ENCODE peak calls at places on chromosomes 1 and 21, in eight cellular contexts. B is body of pancreas; W is MM.1S; L is effector memory CD4-positive, alpha-beta T cell; N is left ventricle myocardium inferior; D is OCI-LY7; R is prostate gland; S is uterus. J is an unnamed sample. For H3K4me1, the result is how much of the 10 kb centered on the place peaks cover.

GRCh38 chr1:166307261-166308188 is 140.7 kb upstream of the FAM78B start:
- DNase-seq in L (no peak), B (peak), R (no peak), N (peak), D (no peak), S (no peak), W (no peak), J (no peak)

GRCh38 chr1:156664949-156665411 is 12.2 kb downstream of the NES start:
- DNase-seq in L (no peak), W (peak), R (no peak), S (peak), B (peak), D (no peak), N (peak), J (no peak)

GRCh38 chr21:35206141-35207125 is 157.3 kb upstream of the RUNX1 start:
- DNase-seq in N (no peak), B (no peak), W (peak), L (no peak), D (peak), R (peak), S (no peak), J (no peak)

GRCh38 chr1:244322181-244322580 is 129.5 kb downstream of the ADSS2 start:
- DNase-seq in S (no peak), R (no peak), N (no peak), L (no peak), D (no peak), B (no peak), W (no peak), J (no peak)

GRCh38 chr1:36276688-36277087 is 29.5 kb upstream of the SH3D21 start:
- DNase-seq in D (no peak), L (no peak), S (no peak), W (no peak), N (no peak), R (no peak), B (no peak), J (no peak)

GRCh38 chr21:15839026-15839425 is 109.2 kb downstream of the USP25 start:
- DNase-seq in W (no peak), L (no peak), N (no peak), S (no peak), B (no peak), R (no peak), D (no peak), J (no peak)

GRCh38 chr1:9653195-9653782 is 1.8 kb downstream of the PIK3CD start:
- DNase-seq in B (no peak), S (no peak), R (no peak), N (no peak), W (no peak), D (peak), L (peak), J (no peak)

GRCh38 chr21:42215942-42216725 is 2.8 kb upstream of the ABCG1 start:
- DNase-seq in R (no peak), N (no peak), W (no peak), S (no peak), D (no peak), B (no peak), L (no peak), J (no peak)

GRCh38 chr1:216883518-216883917 is 160.3 kb upstream of the ESRRG start:
- DNase-seq in D (no peak), B (no peak), W (no peak), N (no peak), R (no peak), L (no peak), S (no peak), J (no peak)

GRCh38 chr1:39508857-39509305 is 17.4 kb downstream of the BMP8A start:
- DNase-seq in S (no peak), W (peak), L (no peak), D (peak), B (no peak), N (no peak), R (no peak), J (no peak)

GRCh38 chr1:5916572-5917280 is 75.5 kb downstream of the NPHP4 start:
- DNase-seq in W (no peak), S (no peak), R (no peak), L (no peak), D (no peak), N (no peak), B (no peak), J (no peak)

GRCh38 chr1:5917281-5917590 is 75.0 kb downstream of the NPHP4 start:
- DNase-seq in L (no peak), W (no peak), R (no peak), S (no peak), N (no peak), D (no peak), B (no peak), J (no peak)

GRCh38 chr1:5920201-5920600 is 72.0 kb downstream of the NPHP4 start:
- DNase-seq in N (no peak), L (no peak), R (no peak), B (no peak), D (no peak), W (no peak), S (no peak), J (no peak)

GRCh38 chr1:5917591-5918274 is 74.5 kb downstream of the NPHP4 start:
- DNase-seq in B (no peak), N (no peak), W (no peak), S (no peak), D (no peak), L (no peak), R (no peak), J (no peak)

DNA sequence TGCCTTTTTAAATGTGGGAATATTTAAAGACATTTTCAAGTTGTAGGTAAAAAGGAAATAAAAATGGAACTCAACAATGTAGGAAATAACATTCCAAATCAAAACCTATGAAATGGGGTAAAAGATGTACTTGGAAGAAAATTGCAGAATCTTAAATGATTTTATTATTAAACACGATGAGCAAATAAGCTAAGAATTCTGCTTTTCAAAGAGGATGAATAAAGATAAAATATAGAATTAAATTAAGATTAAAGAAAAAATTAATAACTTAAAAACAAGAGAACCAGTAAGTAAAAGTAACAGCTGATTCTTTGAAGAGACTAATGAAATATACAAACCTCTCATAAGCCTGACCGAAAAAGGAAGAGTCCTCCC is 74.0 kb downstream of the NPHP4 start:
- DNase-seq in B (no peak), R (no peak), L (no peak), N (no peak), W (no peak), S (no peak), D (no peak), J (no peak)
- H3K4me1 ChIP-seq in B (under half), R (under half), L (under half), N (under half), W (under half), S (under half), D (under half), J (under half)

GRCh38 chr1:211133393-211133840 is 531 bp downstream of the KCNH1 start:
- DNase-seq in S (no peak), L (no peak), B (no peak), W (no peak), N (no peak), D (no peak), R (no peak), J (peak)
- H3K4me3 ChIP-seq in S (peak), L (peak), B (no peak), W (peak), N (peak), D (no peak), R (peak), J (peak)

DNA sequence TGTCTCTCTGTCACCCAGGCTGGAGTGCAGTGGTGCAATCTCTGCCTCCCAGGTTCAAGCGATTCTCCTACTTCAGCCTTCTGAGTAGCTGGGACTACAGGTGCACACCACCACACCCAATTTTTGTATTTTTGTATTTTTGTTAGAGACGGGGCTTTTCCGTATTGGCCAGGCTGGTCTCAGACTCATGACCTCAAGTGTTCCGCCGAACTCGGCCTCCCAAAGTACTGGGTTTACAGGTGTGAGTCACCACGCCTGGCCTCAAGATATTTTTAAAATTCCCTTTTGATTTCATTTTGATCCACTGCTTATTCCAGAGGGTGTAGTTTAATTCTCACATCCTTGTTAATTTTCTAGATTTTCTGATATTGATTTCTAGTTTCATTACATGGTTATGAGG is 3.8 kb downstream of the IFI44L start:
- DNase-seq in W (no peak), R (no peak), L (no peak), B (no peak), S (no peak), D (no peak), N (no peak), J (no peak)
- H3K4me1 ChIP-seq in W (under half), R (under half), L (under half), B (under half), S (under half), D (under half), N (under half), J (under half)

GRCh38 chr1:168786476-168787330 is 57.7 kb upstream of the DPT start:
- DNase-seq in N (no peak), B (no peak), L (no peak), W (no peak), R (no peak), D (no peak), S (no peak), J (no peak)

GRCh38 chr1:168782731-168783130 is 53.7 kb upstream of the DPT start:
- DNase-seq in S (no peak), N (no peak), L (no peak), W (no peak), D (no peak), B (no peak), R (no peak), J (no peak)

GRCh38 chr1:168783831-168784230 is 54.8 kb upstream of the DPT start:
- DNase-seq in B (peak), R (no peak), D (no peak), L (no peak), N (no peak), W (no peak), S (no peak), J (no peak)

GRCh38 chr1:168788262-168788661 is 59.3 kb upstream of the DPT start:
- DNase-seq in W (no peak), R (no peak), B (no peak), S (no peak), N (no peak), L (no peak), D (no peak), J (no peak)

GRCh38 chr1:168783424-168783823 is 54.4 kb upstream of the DPT start:
- DNase-seq in S (no peak), R (no peak), W (no peak), B (no peak), D (no peak), N (no peak), L (no peak), J (no peak)
- H3K4me3 ChIP-seq in S (no peak), R (no peak), W (no peak), B (no peak), D (no peak), N (no peak), L (no peak), J (no peak)

GRCh38 chr1:226411619-226412018 is 3.7 kb upstream of the PARP1 start:
- DNase-seq in R (no peak), N (no peak), S (no peak), L (no peak), W (peak), B (no peak), D (no peak), J (no peak)

GRCh38 chr1:226408285-226409184 is 642 bp upstream of the PARP1 start:
- DNase-seq in D (no peak), N (no peak), L (no peak), R (no peak), W (peak), B (no peak), S (peak), J (no peak)

GRCh38 chr1:226414098-226414698 is 6.3 kb upstream of the PARP1 start:
- DNase-seq in W (no peak), R (no peak), B (no peak), L (no peak), D (no peak), S (no peak), N (no peak), J (no peak)

GRCh38 chr1:226409392-226409791 is 1.5 kb upstream of the PARP1 start:
- DNase-seq in L (no peak), D (no peak), S (no peak), W (no peak), B (no peak), R (no peak), N (no peak), J (no peak)

DNA sequence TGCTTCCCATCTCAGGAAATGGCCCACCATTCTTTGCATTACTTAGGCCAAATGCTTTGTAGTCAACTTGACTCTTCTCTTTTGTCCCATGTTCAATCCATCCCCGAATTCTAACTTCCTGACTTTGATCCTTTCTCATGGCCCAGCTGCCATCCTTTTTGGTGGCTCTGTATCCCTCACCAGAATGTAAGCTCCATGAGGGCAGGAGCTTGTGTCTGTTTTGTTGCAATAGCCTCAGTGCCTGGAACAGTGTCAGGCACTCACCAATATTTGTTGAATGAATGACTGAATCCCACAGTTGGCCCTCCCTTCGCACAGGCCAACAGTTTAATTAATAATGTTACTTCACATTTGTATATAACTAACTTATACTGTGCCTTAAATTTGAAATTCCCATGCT is 3.1 kb upstream of the PARP1 start:
- DNase-seq in L (no peak), D (no peak), B (no peak), W (no peak), N (no peak), S (no peak), R (no peak), J (no peak)
- H3K4me1 ChIP-seq in L (under half), D (under half), B (under half), W (under half), N (under half), S (under half), R (under half), J (under half)

GRCh38 chr1:181178241-181178640 is 89.7 kb downstream of the IER5 start:
- DNase-seq in L (no peak), B (no peak), W (no peak), R (no peak), N (no peak), D (no peak), S (no peak), J (no peak)

GRCh38 chr1:181181792-181182585 is 93.5 kb downstream of the IER5 start:
- DNase-seq in R (no peak), D (no peak), L (no peak), B (no peak), S (no peak), N (no peak), W (no peak), J (no peak)

GRCh38 chr1:181179980-181180964 is 91.8 kb downstream of the IER5 start:
- DNase-seq in W (peak), D (no peak), R (no peak), B (peak), L (no peak), N (peak), S (peak), J (peak)

GRCh38 chr1:181175955-181176354 is 87.5 kb downstream of the IER5 start:
- DNase-seq in S (no peak), B (no peak), R (no peak), L (no peak), W (no peak), D (no peak), N (no peak), J (no peak)

GRCh38 chr1:181179279-181179979 is 90.9 kb downstream of the IER5 start:
- DNase-seq in B (no peak), N (no peak), L (no peak), R (no peak), S (no peak), D (no peak), W (no peak), J (no peak)
- H3K4me3 ChIP-seq in B (no peak), N (peak), L (no peak), R (no peak), S (no peak), D (no peak), W (no peak), J (no peak)

GRCh38 chr1:110102081-110102480 is 10.2 kb upstream of the UBL4B start:
- DNase-seq in W (no peak), R (no peak), B (no peak), D (peak), L (no peak), N (no peak), S (no peak), J (no peak)

GRCh38 chr1:110094931-110095654 is 17.1 kb upstream of the UBL4B start:
- DNase-seq in B (no peak), N (no peak), S (no peak), R (no peak), L (no peak), D (no peak), W (no peak), J (no peak)

GRCh38 chr1:110100335-110100734 is 11.9 kb upstream of the UBL4B start:
- DNase-seq in L (no peak), N (no peak), D (no peak), R (no peak), B (no peak), W (no peak), S (no peak), J (no peak)

GRCh38 chr1:110098222-110099026 is 13.8 kb upstream of the UBL4B start:
- DNase-seq in B (no peak), N (no peak), W (no peak), S (no peak), R (no peak), L (no peak), D (no peak), J (no peak)

GRCh38 chr1:110097507-110098221 is 14.6 kb upstream of the UBL4B start:
- DNase-seq in L (no peak), W (no peak), N (no peak), B (no peak), S (no peak), D (no peak), R (no peak), J (no peak)
- H3K4me1 ChIP-seq in L (under half), W (under half), N (under half), B (under half), S (under half), D (under half), R (under half), J (under half)

GRCh38 chr1:11648732-11649158 is 5.5 kb downstream of the FBXO2 start:
- DNase-seq in S (no peak), N (no peak), D (peak), R (no peak), L (peak), B (peak), W (no peak), J (no peak)

GRCh38 chr1:11651017-11651416 is 3.2 kb downstream of the FBXO2 start:
- DNase-seq in D (no peak), R (no peak), L (no peak), W (no peak), N (no peak), B (no peak), S (no peak), J (no peak)

GRCh38 chr1:11649624-11650330 is 4.5 kb downstream of the FBXO2 start:
- DNase-seq in B (peak), R (no peak), S (no peak), L (no peak), D (no peak), N (no peak), W (no peak), J (no peak)

GRCh38 chr1:11649237-11649623 is 5.0 kb downstream of the FBXO2 start:
- DNase-seq in R (no peak), B (peak), S (no peak), D (no peak), N (no peak), W (no peak), L (no peak), J (no peak)

DNA sequence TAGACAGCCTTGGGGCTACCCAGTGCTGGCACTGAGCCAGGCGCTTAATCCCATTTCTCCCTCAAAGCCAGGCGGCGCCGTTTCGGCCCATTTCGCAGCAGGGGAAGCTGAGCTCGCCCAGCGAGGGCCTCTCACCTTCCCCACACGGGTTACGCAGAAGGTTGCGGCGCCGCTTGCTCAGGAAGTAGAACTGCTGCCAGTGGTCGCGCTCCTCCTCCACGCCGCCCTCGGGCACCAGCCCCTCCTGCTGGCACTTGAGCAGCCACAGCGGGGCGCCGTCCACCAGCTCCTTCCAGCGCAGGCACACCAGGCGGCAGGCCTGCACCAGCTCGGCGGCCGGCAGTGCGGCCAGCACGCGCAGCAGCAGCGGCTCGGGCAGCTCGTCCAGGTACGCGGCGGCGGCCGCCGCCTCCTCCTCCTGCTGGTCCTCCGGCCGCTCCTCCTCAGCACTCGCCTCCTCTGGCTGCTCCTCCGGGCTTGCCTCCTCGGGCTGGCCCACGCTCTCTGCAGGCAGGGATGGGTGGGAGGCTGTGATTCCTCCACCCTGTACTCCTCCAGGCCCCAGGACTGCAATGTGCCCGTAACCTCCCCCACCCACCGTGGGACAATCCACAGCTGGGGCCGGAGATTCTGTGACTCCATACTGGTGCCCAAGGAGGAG is 3.8 kb downstream of the FBXO2 start:
- DNase-seq in W (peak), N (peak), B (peak), S (peak), L (peak), D (peak), R (peak), J (peak)
- H3K4me3 ChIP-seq in W (peak), N (peak), B (no peak), S (no peak), L (peak), D (peak), R (no peak), J (no peak)

DNA sequence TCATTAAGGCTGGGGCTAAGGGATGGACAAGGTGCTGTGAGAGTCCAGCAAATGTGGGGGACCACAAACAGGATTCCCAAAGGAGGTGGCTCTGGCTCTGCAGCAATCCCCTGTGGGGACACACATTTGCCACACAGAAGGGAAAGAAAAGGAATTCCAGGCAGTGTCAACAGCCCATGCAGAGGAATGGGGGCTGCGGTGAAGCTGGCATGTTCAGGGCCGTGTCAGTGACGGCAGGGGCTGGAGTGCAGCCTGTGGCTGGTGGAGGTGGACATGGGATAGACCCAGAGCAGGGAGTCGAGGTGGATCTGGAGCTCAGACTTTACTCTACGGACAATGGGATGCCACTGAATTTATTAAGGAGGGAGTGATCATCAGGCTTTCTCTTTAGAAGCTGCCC is 183.2 kb downstream of the TRABD2B start:
- DNase-seq in L (no peak), W (no peak), N (no peak), D (no peak), R (no peak), B (no peak), S (no peak), J (no peak)
- H3K4me1 ChIP-seq in L (under half), W (under half), N (under half), D (under half), R (under half), B (under half), S (under half), J (under half)

GRCh38 chr21:45286671-45287437 is 841 bp downstream of the POFUT2 start:
- DNase-seq in D (no peak), N (peak), L (no peak), S (no peak), B (no peak), W (no peak), R (no peak), J (no peak)
- H3K4me3 ChIP-seq in D (peak), N (peak), L (peak), S (peak), B (peak), W (peak), R (peak), J (peak)